ENCODE peak calls at places on chromosomes 1 and 21, in seven cellular contexts. Q is H9, W is ovary, E is GM10248, T is cardiac fibroblast, S is stomach, A is endothelial cell. D is an unnamed sample.

GRCh38 chr1:33637846-33638440 is 165.5 kb downstream of the ZSCAN20 start:
- DNase-seq in Q (no peak), W (no peak), E (no peak), T (no peak), S (no peak), A (no peak), D (no peak)

GRCh38 chr1:203117611-203118575 is 9.6 kb upstream of the ADORA1 start:
- DNase-seq in Q (peak; percentile 92), W (peak; percentile 52), E (peak; percentile 83), T (peak; percentile 81), S (peak; percentile 72), A (peak; percentile 90), D (peak; percentile 79)

GRCh38 chr1:58158006-58158405 is 388.5 kb downstream of the OMA1 start:
- DNase-seq in Q (no peak), W (no peak), E (no peak), T (no peak), S (no peak), A (no peak), D (no peak)

GRCh38 chr1:52179073-52179472 is 37.2 kb downstream of the ZFYVE9 start:
- DNase-seq in Q (no peak), W (no peak), E (peak; percentile 34), T (no peak), S (no peak), A (no peak), D (peak; percentile 57)

GRCh38 chr1:43835141-43836021 is 98.2 kb upstream of the ARTN start:
- DNase-seq in Q (peak; percentile 54), W (peak; percentile 36), E (no peak), T (peak; percentile 81), S (no peak), A (no peak), D (peak; percentile 28)

GRCh38 chr1:119762409-119762808 is 6.3 kb downstream of the HMGCS2 start:
- DNase-seq in Q (no peak), W (no peak), E (no peak), T (no peak), S (no peak), A (no peak), D (no peak)

GRCh38 chr1:181433931-181434330 is 49.4 kb upstream of the CACNA1E start:
- DNase-seq in Q (no peak), W (no peak), E (no peak), T (no peak), S (no peak), A (no peak), D (no peak)

GRCh38 chr1:214617843-214618242 is 14.8 kb downstream of the CENPF start:
- DNase-seq in Q (no peak), W (no peak), E (no peak), T (no peak), S (no peak), A (no peak), D (no peak)

GRCh38 chr1:234842726-234843641 is 233.0 kb upstream of the IRF2BP2 start:
- DNase-seq in Q (no peak), W (no peak), E (peak; percentile 74), T (peak; percentile 42), S (no peak), A (no peak), D (peak; percentile 73)

GRCh38 chr1:160095382-160096105 is 2.9 kb downstream of the IGSF8 start:
- DNase-seq in Q (peak; percentile 86), W (no peak), E (no peak), T (no peak), S (no peak), A (no peak), D (no peak)

GRCh38 chr21:35664683-35665082 is 395.6 kb downstream of the SETD4 start:
- DNase-seq in Q (no peak), W (no peak), E (peak; percentile 14), T (no peak), S (no peak), A (no peak), D (peak; percentile 31)

GRCh38 chr1:224852901-224853568 is 76.4 kb upstream of the DNAH14 start:
- DNase-seq in Q (no peak), W (no peak), E (peak; percentile 22), T (peak; percentile 80), S (no peak), A (no peak), D (peak; percentile 25)

GRCh38 chr1:30088594-30089556 is 634.5 kb downstream of the MATN1 start:
- DNase-seq in Q (no peak), W (no peak), E (no peak), T (peak; percentile 14), S (no peak), A (no peak), D (no peak)

GRCh38 chr1:82059931-82060330 is 259.2 kb downstream of the ADGRL2 start:
- DNase-seq in Q (no peak), W (no peak), E (no peak), T (no peak), S (no peak), A (no peak), D (no peak)

GRCh38 chr1:21541835-21542234 is 32.6 kb downstream of the ALPL start:
- DNase-seq in Q (no peak), W (no peak), E (no peak), T (peak; percentile 76), S (no peak), A (no peak), D (no peak)

GRCh38 chr1:93324486-93325464 is 20.9 kb upstream of the DR1 start:
- DNase-seq in Q (no peak), W (no peak), E (no peak), T (peak; percentile 57), S (no peak), A (no peak), D (no peak)

GRCh38 chr1:201593200-201593828 is 54.4 kb downstream of the NAV1 start:
- DNase-seq in Q (no peak), W (no peak), E (no peak), T (peak; percentile 97), S (no peak), A (no peak), D (no peak)

GRCh38 chr1:172909606-172910326 is 141.0 kb downstream of the TNFSF18 start:
- DNase-seq in Q (no peak), W (no peak), E (no peak), T (peak; percentile 84), S (no peak), A (no peak), D (no peak)

GRCh38 chr1:31476891-31477846 is 64.2 kb downstream of the SERINC2 start:
- DNase-seq in Q (no peak), W (no peak), E (no peak), T (no peak), S (no peak), A (no peak), D (no peak)

GRCh38 chr21:36773111-36773510 is 74.2 kb downstream of the SIM2 start:
- DNase-seq in Q (no peak), W (peak; percentile 77), E (no peak), T (peak; percentile 87), S (peak; percentile 96), A (no peak), D (no peak)

GRCh38 chr1:53959664-53960250 is 13.6 kb downstream of the LRRC42 start:
- DNase-seq in Q (no peak), W (no peak), E (peak; percentile 42), T (peak; percentile 48), S (no peak), A (no peak), D (peak; percentile 48)

GRCh38 chr1:159889821-159890252 is 10.1 kb downstream of the CFAP45 start:
- DNase-seq in Q (no peak), W (no peak), E (peak; percentile 85), T (peak; percentile 92), S (no peak), A (no peak), D (peak; percentile 82)

GRCh38 chr1:44557756-44558155 is 116.5 kb downstream of the TMEM53 start:
- DNase-seq in Q (no peak), W (no peak), E (no peak), T (peak; percentile 7), S (no peak), A (no peak), D (no peak)

GRCh38 chr1:240831191-240831631 is 219.3 kb upstream of the GREM2 start:
- DNase-seq in Q (no peak), W (no peak), E (no peak), T (peak; percentile 74), S (no peak), A (no peak), D (no peak)

GRCh38 chr1:50110084-50110615 is 1.4 kb downstream of the ELAVL4 start:
- DNase-seq in Q (no peak), W (no peak), E (no peak), T (no peak), S (no peak), A (no peak), D (no peak)

GRCh38 chr1:156689960-156690672 is 12.9 kb upstream of the NES start:
- DNase-seq in Q (no peak), W (no peak), E (no peak), T (no peak), S (no peak), A (peak; percentile 9), D (no peak)

GRCh38 chr1:185531838-185532237 is 202.4 kb upstream of the HMCN1 start:
- DNase-seq in Q (no peak), W (no peak), E (no peak), T (no peak), S (no peak), A (no peak), D (no peak)

GRCh38 chr21:18498428-18498827 is 94.8 kb upstream of the TMPRSS15 start:
- DNase-seq in Q (no peak), W (no peak), E (no peak), T (no peak), S (no peak), A (no peak), D (no peak)

GRCh38 chr21:18495553-18495952 is 92.0 kb upstream of the TMPRSS15 start:
- DNase-seq in Q (no peak), W (no peak), E (no peak), T (no peak), S (no peak), A (no peak), D (no peak)

GRCh38 chr21:18499761-18500376 is 96.3 kb upstream of the TMPRSS15 start:
- DNase-seq in Q (no peak), W (no peak), E (no peak), T (peak; percentile 49), S (peak; percentile 40), A (peak; percentile 61), D (no peak)
- TF ChIP-seq CTCF in Q (peak; percentile 92), W (no peak), E (peak; percentile 63), T (peak; percentile 54), S (peak; percentile 56), A (peak; percentile 92), D (peak; percentile 71)

GRCh38 chr1:46303872-46304326 is 401 bp downstream of the UQCRH start:
- DNase-seq in Q (no peak), W (no peak), E (no peak), T (no peak), S (no peak), A (no peak), D (no peak)
- TF ChIP-seq CTCF in Q (no peak), W (no peak), E (no peak), T (no peak), S (no peak), A (no peak), D (no peak)

GRCh38 chr21:29164330-29164942 is 34.0 kb downstream of the MAP3K7CL start:
- DNase-seq in Q (no peak), W (no peak), E (peak; percentile 30), T (peak; percentile 92), S (no peak), A (no peak), D (peak; percentile 28)
- TF ChIP-seq CTCF in Q (peak; percentile 72), W (peak; percentile 64), E (peak; percentile 27), T (peak; percentile 73), S (peak; percentile 53), A (no peak), D (peak; percentile 60)

DNA sequence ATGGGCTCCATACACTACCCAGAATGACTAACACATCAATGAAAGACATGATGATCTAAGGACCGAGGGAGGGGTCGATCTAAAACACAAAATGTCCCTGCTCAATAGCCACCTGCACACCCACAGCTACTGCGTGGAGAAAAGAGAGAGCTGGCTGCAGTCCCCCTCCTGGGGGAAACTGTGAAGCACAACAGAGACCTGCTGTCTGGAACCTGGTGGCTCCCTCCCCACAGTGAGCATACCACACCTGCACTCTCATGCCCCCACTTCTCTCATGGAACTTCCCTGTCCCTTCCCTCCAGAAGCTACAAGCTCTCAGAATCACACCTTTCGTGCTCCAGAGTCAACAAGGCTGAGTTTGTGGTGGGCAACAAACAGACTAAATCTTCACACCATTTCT is 130.1 kb upstream of the ERG start:
- DNase-seq in Q (no peak), W (no peak), E (no peak), T (no peak), S (no peak), A (no peak), D (no peak)
- TF ChIP-seq CTCF in Q (peak; percentile 46), W (no peak), E (no peak), T (no peak), S (no peak), A (no peak), D (no peak)